ENCODE peak calls at places on chromosomes 13 and 19, in seven cellular contexts. One of them, this sample, is unnamed.

GRCh38 chr13:18952225-18953016 is 229.2 kb downstream of the TUBA3C start:
- DNase-seq in cardiac muscle cell: no peak
- DNase-seq in activated B cell treated with CpG ODN at 0.5 μM for 24 hours: no peak
- DNase-seq in lower leg skin: no peak
- DNase-seq in GM20000: no peak
- DNase-seq in omental fat pad: no peak
- DNase-seq in uterus: no peak
- DNase-seq in this sample: no peak

GRCh38 chr13:72839831-72840426 is 58.0 kb downstream of the PIBF1 start:
- DNase-seq in cardiac muscle cell: peak; percentile 44
- DNase-seq in activated B cell treated with CpG ODN at 0.5 μM for 24 hours: no peak
- DNase-seq in lower leg skin: no peak
- DNase-seq in GM20000: peak; percentile 55
- DNase-seq in omental fat pad: no peak
- DNase-seq in uterus: no peak
- DNase-seq in this sample: no peak

GRCh38 chr19:19710506-19710905 is 22.4 kb downstream of the ZNF14 start:
- DNase-seq in cardiac muscle cell: no peak
- DNase-seq in activated B cell treated with CpG ODN at 0.5 μM for 24 hours: no peak
- DNase-seq in lower leg skin: no peak
- DNase-seq in GM20000: no peak
- DNase-seq in omental fat pad: no peak
- DNase-seq in uterus: no peak
- DNase-seq in this sample: no peak

GRCh38 chr19:21487969-21488368 is 17.4 kb upstream of the ZNF429 start:
- DNase-seq in cardiac muscle cell: no peak
- DNase-seq in activated B cell treated with CpG ODN at 0.5 μM for 24 hours: no peak
- DNase-seq in lower leg skin: no peak
- DNase-seq in GM20000: no peak
- DNase-seq in omental fat pad: no peak
- DNase-seq in uterus: no peak
- DNase-seq in this sample: no peak

GRCh38 chr13:106088094-106088493 is 447.4 kb downstream of the EFNB2 start:
- DNase-seq in cardiac muscle cell: no peak
- DNase-seq in activated B cell treated with CpG ODN at 0.5 μM for 24 hours: no peak
- DNase-seq in lower leg skin: no peak
- DNase-seq in GM20000: no peak
- DNase-seq in omental fat pad: no peak
- DNase-seq in uterus: no peak
- DNase-seq in this sample: no peak

GRCh38 chr13:89393758-89394157 is 1722.6 kb downstream of the SLITRK5 start:
- DNase-seq in cardiac muscle cell: no peak
- DNase-seq in activated B cell treated with CpG ODN at 0.5 μM for 24 hours: no peak
- DNase-seq in lower leg skin: no peak
- DNase-seq in GM20000: no peak
- DNase-seq in omental fat pad: no peak
- DNase-seq in uterus: no peak
- DNase-seq in this sample: no peak

GRCh38 chr19:1455336-1456120 is 5.6 kb downstream of the APC2 start:
- DNase-seq in cardiac muscle cell: peak; percentile 53
- DNase-seq in activated B cell treated with CpG ODN at 0.5 μM for 24 hours: no peak
- DNase-seq in lower leg skin: peak; percentile 40
- DNase-seq in GM20000: peak; percentile 86
- DNase-seq in omental fat pad: no peak
- DNase-seq in uterus: no peak
- DNase-seq in this sample: peak; percentile 77

GRCh38 chr13:39607876-39608275 is 4.9 kb upstream of the LHFPL6 start:
- DNase-seq in cardiac muscle cell: no peak
- DNase-seq in activated B cell treated with CpG ODN at 0.5 μM for 24 hours: no peak
- DNase-seq in lower leg skin: no peak
- DNase-seq in GM20000: no peak
- DNase-seq in omental fat pad: no peak
- DNase-seq in uterus: no peak
- DNase-seq in this sample: no peak

GRCh38 chr13:103948477-103948876 is 882.3 kb upstream of the SLC10A2 start:
- DNase-seq in cardiac muscle cell: no peak
- DNase-seq in activated B cell treated with CpG ODN at 0.5 μM for 24 hours: no peak
- DNase-seq in lower leg skin: no peak
- DNase-seq in GM20000: no peak
- DNase-seq in omental fat pad: no peak
- DNase-seq in uterus: no peak
- DNase-seq in this sample: no peak

GRCh38 chr19:29645911-29646310 is 19.4 kb upstream of the PLEKHF1 start:
- DNase-seq in cardiac muscle cell: no peak
- DNase-seq in activated B cell treated with CpG ODN at 0.5 μM for 24 hours: no peak
- DNase-seq in lower leg skin: peak; percentile 35
- DNase-seq in GM20000: no peak
- DNase-seq in omental fat pad: no peak
- DNase-seq in uterus: peak; percentile 47
- DNase-seq in this sample: no peak

GRCh38 chr13:81686877-81687276 is 1346.0 kb upstream of the SPRY2 start:
- DNase-seq in cardiac muscle cell: peak; percentile 1
- DNase-seq in activated B cell treated with CpG ODN at 0.5 μM for 24 hours: no peak
- DNase-seq in lower leg skin: no peak
- DNase-seq in GM20000: no peak
- DNase-seq in omental fat pad: no peak
- DNase-seq in uterus: no peak
- DNase-seq in this sample: no peak

GRCh38 chr19:44573647-44574046 is 39.7 kb upstream of the IGSF23 start:
- DNase-seq in cardiac muscle cell: no peak
- DNase-seq in activated B cell treated with CpG ODN at 0.5 μM for 24 hours: no peak
- DNase-seq in lower leg skin: no peak
- DNase-seq in GM20000: no peak
- DNase-seq in omental fat pad: no peak
- DNase-seq in uterus: no peak
- DNase-seq in this sample: no peak

GRCh38 chr13:81916471-81916870 is 1575.5 kb upstream of the SPRY2 start:
- DNase-seq in cardiac muscle cell: no peak
- DNase-seq in activated B cell treated with CpG ODN at 0.5 μM for 24 hours: no peak
- DNase-seq in lower leg skin: no peak
- DNase-seq in GM20000: no peak
- DNase-seq in omental fat pad: no peak
- DNase-seq in uterus: no peak
- DNase-seq in this sample: no peak

GRCh38 chr13:45786293-45786920 is 65.1 kb downstream of the SIAH3 start:
- DNase-seq in cardiac muscle cell: peak; percentile 76
- DNase-seq in activated B cell treated with CpG ODN at 0.5 μM for 24 hours: no peak
- DNase-seq in lower leg skin: no peak
- DNase-seq in GM20000: no peak
- DNase-seq in omental fat pad: no peak
- DNase-seq in uterus: no peak
- DNase-seq in this sample: no peak

GRCh38 chr13:83377486-83377885 is 504.8 kb downstream of the SLITRK1 start:
- DNase-seq in cardiac muscle cell: no peak
- DNase-seq in activated B cell treated with CpG ODN at 0.5 μM for 24 hours: no peak
- DNase-seq in lower leg skin: no peak
- DNase-seq in GM20000: no peak
- DNase-seq in omental fat pad: no peak
- DNase-seq in uterus: no peak
- DNase-seq in this sample: no peak

GRCh38 chr13:41981961-41982723 is 21.2 kb upstream of the VWA8 start:
- DNase-seq in cardiac muscle cell: no peak
- DNase-seq in activated B cell treated with CpG ODN at 0.5 μM for 24 hours: no peak
- DNase-seq in lower leg skin: no peak
- DNase-seq in GM20000: no peak
- DNase-seq in omental fat pad: no peak
- DNase-seq in uterus: no peak
- DNase-seq in this sample: no peak

GRCh38 chr19:42092350-42092749 is 16.4 kb downstream of the ZNF574 start:
- DNase-seq in cardiac muscle cell: no peak
- DNase-seq in activated B cell treated with CpG ODN at 0.5 μM for 24 hours: no peak
- DNase-seq in lower leg skin: no peak
- DNase-seq in GM20000: peak; percentile 57
- DNase-seq in omental fat pad: no peak
- DNase-seq in uterus: no peak
- DNase-seq in this sample: no peak

GRCh38 chr19:15264061-15264932 is 32.0 kb upstream of the EPHX3 start:
- DNase-seq in cardiac muscle cell: peak; percentile 86
- DNase-seq in activated B cell treated with CpG ODN at 0.5 μM for 24 hours: peak; percentile 72
- DNase-seq in lower leg skin: peak; percentile 53
- DNase-seq in GM20000: peak; percentile 77
- DNase-seq in omental fat pad: peak; percentile 78
- DNase-seq in uterus: peak; percentile 82
- DNase-seq in this sample: peak; percentile 74

GRCh38 chr13:107301724-107302374 is 733.9 kb upstream of the ARGLU1 start:
- DNase-seq in cardiac muscle cell: peak; percentile 2
- DNase-seq in activated B cell treated with CpG ODN at 0.5 μM for 24 hours: no peak
- DNase-seq in lower leg skin: no peak
- DNase-seq in GM20000: no peak
- DNase-seq in omental fat pad: no peak
- DNase-seq in uterus: no peak
- DNase-seq in this sample: no peak
- TF ChIP-seq CTCF in cardiac muscle cell: peak; percentile 37
- TF ChIP-seq CTCF in activated B cell treated with CpG ODN at 0.5 μM for 24 hours: no peak
- TF ChIP-seq CTCF in lower leg skin: no peak
- TF ChIP-seq CTCF in GM20000: no peak
- TF ChIP-seq CTCF in omental fat pad: no peak
- TF ChIP-seq CTCF in uterus: no peak
- TF ChIP-seq CTCF in this sample: no peak

DNA sequence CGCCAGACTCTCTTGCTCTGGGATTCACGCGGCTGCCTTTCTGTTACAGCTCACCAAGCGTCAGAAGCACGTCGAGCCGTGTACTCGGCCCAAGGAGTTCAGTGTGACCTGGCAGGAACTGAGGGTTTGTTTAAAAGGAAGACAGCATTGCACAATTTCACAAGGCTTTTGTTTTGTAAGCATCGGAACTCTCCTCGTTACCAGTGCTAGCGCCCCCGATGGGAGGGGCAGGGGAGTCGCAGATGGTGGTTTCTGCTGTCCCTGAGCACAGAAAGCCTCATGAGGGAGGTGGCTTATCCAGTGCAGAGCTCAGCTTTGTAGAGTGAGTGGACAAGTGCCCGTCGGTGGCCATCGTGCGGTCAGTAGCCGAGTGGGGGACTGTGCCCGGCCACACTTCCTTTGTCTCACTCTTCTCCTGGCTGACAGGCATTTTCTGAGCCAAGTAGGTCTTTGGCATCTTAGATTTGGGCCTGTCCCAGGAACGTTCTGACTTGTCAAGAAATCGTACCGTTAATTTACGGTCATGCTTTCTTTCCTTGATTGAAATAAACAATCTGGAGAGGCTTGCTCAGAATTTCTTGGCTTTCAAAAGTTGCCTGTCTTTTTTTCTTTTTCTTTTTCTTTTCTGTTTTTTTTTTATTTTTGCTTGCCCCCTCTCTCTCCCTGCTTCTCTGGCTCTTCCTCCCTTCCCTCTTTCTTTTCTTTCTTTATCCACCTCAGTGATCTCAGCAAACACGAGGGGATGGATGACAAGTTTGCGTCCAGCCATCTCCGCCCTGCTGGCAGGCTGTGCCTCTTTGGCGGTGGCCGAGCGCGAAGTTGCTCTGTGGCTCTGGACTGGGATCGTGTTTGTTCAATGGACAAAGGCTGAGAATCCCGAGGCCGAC is 7.7 kb downstream of the KDM4B start:
- DNase-seq in cardiac muscle cell: no peak
- DNase-seq in activated B cell treated with CpG ODN at 0.5 μM for 24 hours: no peak
- DNase-seq in lower leg skin: peak; percentile 88
- DNase-seq in GM20000: peak; percentile 64
- DNase-seq in omental fat pad: peak; percentile 52
- DNase-seq in uterus: peak; percentile 88
- DNase-seq in this sample: peak; percentile 72
- TF ChIP-seq CTCF in cardiac muscle cell: peak; percentile 78
- TF ChIP-seq CTCF in activated B cell treated with CpG ODN at 0.5 μM for 24 hours: no peak
- TF ChIP-seq CTCF in lower leg skin: no peak
- TF ChIP-seq CTCF in GM20000: peak; percentile 26
- TF ChIP-seq CTCF in omental fat pad: no peak
- TF ChIP-seq CTCF in uterus: peak; percentile 64
- TF ChIP-seq CTCF in this sample: peak; percentile 30

DNA sequence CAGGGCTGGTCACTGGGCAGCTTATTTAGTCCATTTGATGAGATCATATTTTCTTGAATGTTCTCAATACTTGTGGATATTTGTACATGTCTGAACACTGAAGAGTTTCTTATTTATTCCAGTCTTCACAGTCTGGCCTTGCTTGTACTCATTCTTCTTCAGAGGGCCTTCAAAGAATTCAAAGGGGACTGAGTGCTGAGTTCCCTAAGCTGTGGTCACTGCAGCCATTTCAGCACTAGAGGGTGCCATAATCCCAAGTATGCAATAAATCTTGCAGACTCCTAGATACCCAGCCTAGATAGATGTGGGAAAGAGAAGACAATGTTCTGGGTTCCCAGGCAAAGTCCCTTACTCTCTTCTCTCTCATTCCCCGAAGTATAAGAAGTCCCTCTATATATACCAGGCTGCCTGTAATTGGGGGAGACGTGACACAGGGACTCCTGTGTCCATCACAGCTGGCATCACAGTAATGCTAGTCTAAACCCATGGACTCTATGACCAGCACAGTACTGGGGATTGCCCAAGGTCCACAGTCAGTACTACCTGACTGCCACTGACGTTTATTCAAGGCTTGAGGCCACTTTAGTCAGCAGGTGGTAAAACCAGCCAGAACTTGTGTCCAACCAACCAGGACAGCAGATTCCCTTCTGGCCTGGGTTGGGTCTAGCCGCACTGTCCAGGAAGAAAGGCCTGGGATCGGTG is 8.9 kb upstream of the VN1R1 start:
- DNase-seq in cardiac muscle cell: no peak
- DNase-seq in activated B cell treated with CpG ODN at 0.5 μM for 24 hours: no peak
- DNase-seq in lower leg skin: no peak
- DNase-seq in GM20000: peak; percentile 25
- DNase-seq in omental fat pad: no peak
- DNase-seq in uterus: no peak
- DNase-seq in this sample: no peak
- TF ChIP-seq CTCF in cardiac muscle cell: peak; percentile 42
- TF ChIP-seq CTCF in activated B cell treated with CpG ODN at 0.5 μM for 24 hours: no peak
- TF ChIP-seq CTCF in lower leg skin: no peak
- TF ChIP-seq CTCF in GM20000: peak; percentile 37
- TF ChIP-seq CTCF in omental fat pad: no peak
- TF ChIP-seq CTCF in uterus: no peak
- TF ChIP-seq CTCF in this sample: peak; percentile 35

GRCh38 chr19:57410748-57411671 is at the start of gene ZNF17:
- DNase-seq in cardiac muscle cell: peak; percentile 96
- DNase-seq in activated B cell treated with CpG ODN at 0.5 μM for 24 hours: peak; percentile 79
- DNase-seq in lower leg skin: peak; percentile 94
- DNase-seq in GM20000: peak; percentile 91
- DNase-seq in omental fat pad: peak; percentile 91
- DNase-seq in uterus: peak; percentile 91
- DNase-seq in this sample: peak; percentile 88

GRCh38 chr19:57403737-57404537 is 7.0 kb upstream of the ZNF17 start:
- DNase-seq in cardiac muscle cell: no peak
- DNase-seq in activated B cell treated with CpG ODN at 0.5 μM for 24 hours: no peak
- DNase-seq in lower leg skin: no peak
- DNase-seq in GM20000: no peak
- DNase-seq in omental fat pad: no peak
- DNase-seq in uterus: no peak
- DNase-seq in this sample: no peak

DNA sequence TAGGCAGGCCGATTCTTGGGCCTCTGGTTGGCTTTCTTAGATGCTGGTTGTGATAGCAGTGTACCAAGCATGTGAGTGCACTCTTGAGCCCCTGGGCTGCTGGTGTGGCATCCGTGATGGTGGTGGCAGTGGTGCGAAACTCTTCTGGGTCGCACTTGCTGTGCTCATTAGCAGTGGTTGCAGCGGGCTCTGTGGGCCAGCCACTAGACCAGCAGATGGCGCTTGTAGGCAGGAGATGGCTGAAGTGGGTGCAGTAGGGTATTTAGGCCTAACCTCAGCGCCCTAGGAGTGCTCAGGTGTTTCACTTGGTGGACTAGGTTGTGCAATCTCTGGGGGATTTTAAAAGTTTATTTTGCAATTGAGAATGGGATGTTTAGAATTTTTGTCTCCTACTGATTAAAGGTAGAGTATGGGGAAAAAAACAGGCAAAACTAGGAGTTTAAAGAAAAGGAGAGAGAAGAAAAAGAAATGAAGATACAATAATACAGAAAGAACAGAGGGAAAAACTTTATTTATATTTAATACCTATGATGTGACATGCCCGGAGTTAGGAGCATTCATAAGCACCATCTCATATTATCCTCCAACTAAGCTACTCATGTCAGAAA is 4.3 kb upstream of the ZNF17 start:
- DNase-seq in cardiac muscle cell: peak; percentile 84
- DNase-seq in activated B cell treated with CpG ODN at 0.5 μM for 24 hours: peak; percentile 52
- DNase-seq in lower leg skin: peak; percentile 29
- DNase-seq in GM20000: peak; percentile 71
- DNase-seq in omental fat pad: peak; percentile 25
- DNase-seq in uterus: peak; percentile 28
- DNase-seq in this sample: peak; percentile 75
- TF ChIP-seq CTCF in cardiac muscle cell: peak; percentile 89
- TF ChIP-seq CTCF in activated B cell treated with CpG ODN at 0.5 μM for 24 hours: peak; percentile 25
- TF ChIP-seq CTCF in lower leg skin: no peak
- TF ChIP-seq CTCF in GM20000: peak; percentile 82
- TF ChIP-seq CTCF in omental fat pad: no peak
- TF ChIP-seq CTCF in uterus: no peak
- TF ChIP-seq CTCF in this sample: peak; percentile 94

This sample was measured in D721Med.